ENCODE peak calls at places on chromosomes 6 and 20, in four cellular contexts. One of them, this sample, is unnamed.

GRCh38 chr6:170446841-170447560 is 106.1 kb downstream of the PSMB1 start:
- DNase-seq in nephron progenitor cell: no peak
- DNase-seq in CD14-positive monocyte: no peak
- DNase-seq in B cell: no peak
- DNase-seq in this sample: no peak

GRCh38 chr20:44429017-44429339 is 46.7 kb upstream of the TTPAL start:
- DNase-seq in nephron progenitor cell: no peak
- DNase-seq in CD14-positive monocyte: no peak
- DNase-seq in B cell: no peak
- DNase-seq in this sample: no peak

GRCh38 chr20:44115181-44115580 is 71.8 kb downstream of the JPH2 start:
- DNase-seq in nephron progenitor cell: no peak
- DNase-seq in CD14-positive monocyte: no peak
- DNase-seq in B cell: no peak
- DNase-seq in this sample: no peak

GRCh38 chr20:44526129-44526528 is 4.3 kb upstream of the SERINC3 start:
- DNase-seq in nephron progenitor cell: no peak
- DNase-seq in CD14-positive monocyte: no peak
- DNase-seq in B cell: no peak
- DNase-seq in this sample: peak; percentile 46

GRCh38 chr20:5400164-5400762 is 83.5 kb upstream of the PROKR2 start:
- DNase-seq in nephron progenitor cell: peak; percentile 72
- DNase-seq in CD14-positive monocyte: no peak
- DNase-seq in B cell: no peak
- DNase-seq in this sample: peak; percentile 54

GRCh38 chr6:41644297-41644879 is 6.1 kb downstream of the MDFI start:
- DNase-seq in nephron progenitor cell: peak; percentile 30
- DNase-seq in CD14-positive monocyte: no peak
- DNase-seq in B cell: no peak
- DNase-seq in this sample: peak; percentile 49

GRCh38 chr6:157063176-157063934 is 260.0 kb downstream of the TMEM242 start:
- DNase-seq in nephron progenitor cell: no peak
- DNase-seq in CD14-positive monocyte: no peak
- DNase-seq in B cell: no peak
- DNase-seq in this sample: no peak

GRCh38 chr20:49910340-49910706 is 5.0 kb downstream of the SPATA2 start:
- DNase-seq in nephron progenitor cell: no peak
- DNase-seq in CD14-positive monocyte: no peak
- DNase-seq in B cell: no peak
- DNase-seq in this sample: no peak

GRCh38 chr6:34145161-34146020 is 496 bp downstream of the GRM4 start:
- DNase-seq in nephron progenitor cell: peak; percentile 66
- DNase-seq in CD14-positive monocyte: peak; percentile 31
- DNase-seq in B cell: peak; percentile 45
- DNase-seq in this sample: peak; percentile 14

GRCh38 chr6:100283288-100283687 is 181.4 kb downstream of the SIM1 start:
- DNase-seq in nephron progenitor cell: no peak
- DNase-seq in CD14-positive monocyte: no peak
- DNase-seq in B cell: no peak
- DNase-seq in this sample: peak; percentile 58

GRCh38 chr6:26170181-26170580 is 83.0 kb downstream of the HFE start:
- DNase-seq in nephron progenitor cell: no peak
- DNase-seq in CD14-positive monocyte: no peak
- DNase-seq in B cell: no peak
- DNase-seq in this sample: no peak
- TF ChIP-seq CTCF in nephron progenitor cell: no peak
- TF ChIP-seq CTCF in CD14-positive monocyte: no peak
- TF ChIP-seq CTCF in B cell: no peak
- TF ChIP-seq CTCF in this sample: no peak

DNA sequence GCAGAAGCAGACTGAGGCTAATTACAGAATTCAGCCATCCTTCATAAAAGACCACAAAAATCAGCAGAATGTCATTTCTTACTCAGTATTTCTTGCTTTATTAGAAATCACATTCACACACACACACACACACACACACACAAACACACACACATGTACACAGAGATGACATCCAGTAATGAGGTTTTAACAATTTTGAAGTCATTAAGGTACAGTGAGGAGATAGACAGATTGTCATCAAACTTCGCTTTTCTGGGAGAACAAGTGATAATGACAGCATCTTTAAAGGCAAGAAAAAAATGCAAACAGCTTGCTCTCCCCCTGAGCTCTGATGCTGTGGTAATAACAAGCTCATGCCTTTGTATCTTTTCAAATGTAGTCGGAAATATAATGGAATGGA is 184.4 kb upstream of the RNF217 start:
- DNase-seq in nephron progenitor cell: no peak
- DNase-seq in CD14-positive monocyte: no peak
- DNase-seq in B cell: no peak
- DNase-seq in this sample: no peak
- TF ChIP-seq CTCF in nephron progenitor cell: no peak
- TF ChIP-seq CTCF in CD14-positive monocyte: no peak
- TF ChIP-seq CTCF in B cell: no peak
- TF ChIP-seq CTCF in this sample: no peak

GRCh38 chr6:93423542-93423941 is 4.2 kb upstream of the EPHA7 start:
- DNase-seq in nephron progenitor cell: peak; percentile 76
- DNase-seq in CD14-positive monocyte: no peak
- DNase-seq in B cell: no peak
- DNase-seq in this sample: peak; percentile 58
- TF ChIP-seq CTCF in nephron progenitor cell: peak; percentile 74
- TF ChIP-seq CTCF in CD14-positive monocyte: peak; percentile 26
- TF ChIP-seq CTCF in B cell: peak; percentile 27
- TF ChIP-seq CTCF in this sample: peak; percentile 9

DNA sequence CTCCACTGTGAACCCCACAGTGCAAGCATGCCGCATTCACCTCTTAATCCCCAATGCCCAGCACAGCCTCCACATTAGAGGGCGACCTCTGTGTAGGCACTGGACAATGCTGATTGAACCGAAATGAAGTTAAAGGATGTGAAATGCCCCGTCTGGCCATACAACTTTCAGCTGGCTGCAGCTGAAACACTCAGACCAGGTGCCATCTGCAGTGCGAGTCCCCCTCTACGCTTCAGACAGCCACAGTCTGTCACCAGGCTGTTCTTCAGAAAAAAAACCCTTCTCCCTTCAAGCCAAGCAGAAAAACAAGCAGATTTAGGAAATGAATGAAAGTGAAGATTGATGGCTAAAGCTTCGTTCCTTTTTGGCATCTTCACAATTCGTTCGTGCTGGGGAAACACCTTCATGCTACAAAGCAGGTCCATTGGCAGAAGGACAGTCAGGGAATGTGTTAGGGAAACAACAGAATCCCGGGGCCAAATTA is 44.7 kb downstream of the TNFAIP3 start:
- DNase-seq in nephron progenitor cell: no peak
- DNase-seq in CD14-positive monocyte: no peak
- DNase-seq in B cell: peak; percentile 39
- DNase-seq in this sample: no peak
- TF ChIP-seq CTCF in nephron progenitor cell: no peak
- TF ChIP-seq CTCF in CD14-positive monocyte: no peak
- TF ChIP-seq CTCF in B cell: no peak
- TF ChIP-seq CTCF in this sample: no peak

GRCh38 chr6:159720708-159721107 is 6.6 kb upstream of the WTAP start:
- DNase-seq in nephron progenitor cell: no peak
- DNase-seq in CD14-positive monocyte: no peak
- DNase-seq in B cell: peak; percentile 74
- DNase-seq in this sample: peak; percentile 72
- TF ChIP-seq CTCF in nephron progenitor cell: peak; percentile 43
- TF ChIP-seq CTCF in CD14-positive monocyte: peak; percentile 55
- TF ChIP-seq CTCF in B cell: peak; percentile 77
- TF ChIP-seq CTCF in this sample: peak; percentile 40